ENCODE peak calls at places on chromosomes 7 and 10, in five cellular contexts. B, J, F, D and Q are unnamed samples.

GRCh38 chr7:39468841-39469240 is 97.4 kb upstream of the YAE1 start:
- DNase-seq in B (no peak), J (no peak), F (no peak), D (no peak), Q (no peak)

GRCh38 chr7:102270176-102270887 is 16.3 kb upstream of the SH2B2 start:
- DNase-seq in B (no peak), J (no peak), F (peak; percentile 58), D (no peak), Q (no peak)

GRCh38 chr7:103887050-103887449 is 102.4 kb downstream of the RELN start:
- DNase-seq in B (no peak), J (no peak), F (no peak), D (no peak), Q (no peak)

GRCh38 chr10:132974886-132975881 is 32.8 kb upstream of the CFAP46 start:
- DNase-seq in B (peak; percentile 28), J (no peak), F (no peak), D (no peak), Q (no peak)

GRCh38 chr7:75847707-75848106 is 31.1 kb upstream of the RHBDD2 start:
- DNase-seq in B (no peak), J (no peak), F (no peak), D (no peak), Q (peak; percentile 72)

GRCh38 chr10:115417585-115418265 is 324.6 kb downstream of the ATRNL1 start:
- DNase-seq in B (no peak), J (peak; percentile 49), F (no peak), D (no peak), Q (peak; percentile 33)

GRCh38 chr7:923108-924041 is 31.1 kb downstream of the ADAP1 start:
- DNase-seq in B (peak; percentile 78), J (peak; percentile 48), F (peak; percentile 88), D (peak; percentile 70), Q (peak; percentile 90)

GRCh38 chr10:75541411-75541810 is 110.0 kb downstream of the LRMDA start:
- DNase-seq in B (no peak), J (no peak), F (no peak), D (no peak), Q (no peak)

GRCh38 chr7:14892961-14893360 is 9.6 kb downstream of the DGKB start:
- DNase-seq in B (no peak), J (no peak), F (no peak), D (no peak), Q (no peak)

GRCh38 chr10:34156781-34157425 is 658.2 kb downstream of the PARD3 start:
- DNase-seq in B (no peak), J (peak; percentile 61), F (no peak), D (no peak), Q (no peak)

GRCh38 chr7:138000081-138000701 is 1.7 kb downstream of the CREB3L2 start:
- DNase-seq in B (peak; percentile 64), J (peak; percentile 98), F (peak; percentile 86), D (peak; percentile 33), Q (no peak)

GRCh38 chr7:87628780-87629569 is 777 bp downstream of the RUNDC3B start:
- DNase-seq in B (peak; percentile 57), J (no peak), F (no peak), D (peak; percentile 27), Q (no peak)

GRCh38 chr7:17706734-17707133 is 233.6 kb downstream of the SNX13 start:
- DNase-seq in B (no peak), J (peak; percentile 56), F (no peak), D (peak; percentile 42), Q (peak; percentile 63)

GRCh38 chr10:26662864-26663263 is 34.6 kb upstream of the PDSS1 start:
- DNase-seq in B (no peak), J (no peak), F (no peak), D (no peak), Q (no peak)

GRCh38 chr7:44189286-44189992 is at the start of gene GCK:
- DNase-seq in B (no peak), J (no peak), F (peak; percentile 41), D (no peak), Q (no peak)

GRCh38 chr7:44191171-44191570 is 1.9 kb upstream of the GCK start:
- DNase-seq in B (no peak), J (no peak), F (no peak), D (no peak), Q (no peak)

GRCh38 chr7:44187636-44188416 is 1.4 kb downstream of the GCK start:
- DNase-seq in B (no peak), J (no peak), F (peak; percentile 41), D (no peak), Q (no peak)

GRCh38 chr7:44188480-44189225 is 586 bp downstream of the GCK start:
- DNase-seq in B (no peak), J (no peak), F (peak; percentile 42), D (no peak), Q (no peak)

DNA sequence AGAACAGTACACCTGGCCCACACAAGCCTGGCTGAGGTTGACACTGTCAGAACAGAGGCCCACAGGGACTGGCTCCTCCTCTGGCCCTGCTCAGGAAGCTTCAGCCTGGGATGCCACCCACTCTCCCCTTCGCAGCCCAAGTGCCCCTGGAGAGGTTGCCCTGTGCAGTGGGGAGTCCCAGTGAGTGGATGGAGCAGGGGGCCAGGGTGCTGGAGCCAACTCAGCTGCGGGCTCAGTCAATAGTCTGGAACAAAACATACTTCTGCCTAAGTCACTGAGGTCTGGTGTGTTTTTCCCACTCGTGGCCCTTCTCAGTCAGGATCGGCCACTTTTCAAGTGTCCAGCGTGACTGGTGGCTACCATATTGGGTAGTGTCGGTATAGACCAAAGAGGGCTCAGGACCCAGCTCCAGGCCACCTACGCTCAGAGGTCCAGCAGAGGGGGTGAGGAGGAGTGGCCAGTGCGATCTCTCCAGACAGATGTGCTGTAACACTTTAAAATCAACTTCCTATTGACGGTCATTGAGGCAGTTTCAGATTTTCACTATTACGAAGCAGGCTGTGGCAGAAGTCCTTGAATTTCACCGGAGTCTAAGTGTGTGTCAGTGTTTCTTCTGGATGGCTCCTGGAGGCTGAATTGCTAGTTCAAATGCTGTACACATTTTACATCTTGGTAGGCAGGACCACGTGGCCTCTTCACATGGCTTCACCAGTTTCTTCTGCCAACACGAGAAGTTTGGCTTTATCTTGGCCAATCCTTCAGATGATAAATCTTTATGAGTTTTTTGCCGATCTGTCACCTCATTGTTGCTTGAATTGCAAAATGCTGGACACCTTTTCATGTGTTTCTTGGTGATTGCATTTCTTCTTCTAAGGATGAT is 994 bp upstream of the GCK start:
- DNase-seq in B (no peak), J (no peak), F (no peak), D (no peak), Q (no peak)
- H3K27ac ChIP-seq in B (no peak overlapping the region), J (no peak overlapping the region), F (no peak overlapping the region), D (no peak overlapping the region), Q (no peak overlapping the region)

GRCh38 chr7:130668258-130669050 is at the start of gene COPG2:
- DNase-seq in B (peak; percentile 92), J (peak; percentile 67), F (peak; percentile 88), D (peak; percentile 89), Q (peak; percentile 50)
- TF ChIP-seq CTCF in B (no peak), J (no peak), F (no peak), D (no peak), Q (no peak)

DNA sequence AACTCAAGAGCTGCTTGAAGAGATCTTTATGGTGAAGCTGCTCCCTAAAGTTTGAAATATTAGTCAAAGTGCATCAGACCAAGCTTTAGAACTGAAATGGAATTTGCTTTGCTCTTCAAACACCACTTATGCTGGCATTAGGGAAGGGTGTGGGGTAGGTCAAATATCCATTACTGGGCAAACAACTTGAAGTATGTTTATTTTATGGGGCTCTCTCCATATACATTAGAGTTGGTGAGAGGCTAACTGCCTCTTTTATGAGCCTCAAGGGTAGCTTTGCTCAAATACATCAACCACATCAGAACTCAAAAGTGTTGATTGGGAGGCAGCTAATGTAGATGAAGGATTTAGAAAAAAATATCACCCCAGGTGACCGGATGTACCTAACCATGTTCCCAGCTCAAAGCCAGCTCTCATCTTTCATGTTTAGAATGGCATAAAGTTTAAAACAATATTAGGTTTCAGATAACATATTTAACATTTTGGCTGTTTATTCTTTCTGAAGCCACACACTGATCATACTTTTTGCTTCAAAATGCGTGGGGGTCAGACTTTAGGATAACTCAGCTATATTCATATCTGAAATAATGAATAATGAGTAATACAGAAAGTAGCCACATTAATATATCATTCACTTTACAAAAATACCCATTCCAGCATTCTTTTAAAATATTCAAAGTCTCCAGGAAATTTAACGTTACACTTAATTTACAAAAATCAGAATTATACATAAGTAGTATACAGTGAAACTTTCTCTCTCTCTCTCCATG is 318.7 kb downstream of the PTEN start:
- DNase-seq in B (no peak), J (no peak), F (no peak), D (no peak), Q (no peak)
- H3K27ac ChIP-seq in B (no peak overlapping the region), J (no peak overlapping the region), F (no peak overlapping the region), D (no peak overlapping the region), Q (no peak overlapping the region)

DNA sequence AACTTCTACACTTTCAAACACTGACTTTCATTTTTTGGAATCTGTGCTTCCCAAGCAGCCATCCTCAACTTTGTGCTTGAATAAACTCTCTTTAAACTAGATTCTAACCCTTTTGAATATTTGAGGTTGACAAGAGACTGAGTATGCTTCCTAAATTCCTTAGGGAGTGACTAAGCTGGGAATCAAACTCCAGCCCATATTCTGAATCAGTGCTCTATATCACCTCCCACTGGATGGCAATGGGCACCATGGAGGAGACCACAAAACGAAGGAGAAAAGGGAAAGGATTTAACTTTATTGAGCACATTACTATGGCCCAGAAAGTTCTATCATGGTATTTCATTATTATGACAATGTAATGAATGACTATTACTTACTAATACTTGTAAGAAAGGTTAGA is 17.2 kb upstream of the SLC26A4 start:
- DNase-seq in B (no peak), J (peak; percentile 79), F (no peak), D (no peak), Q (no peak)
- TF ChIP-seq CTCF in B (no peak), J (peak; percentile 70), F (no peak), D (no peak), Q (no peak)

GRCh38 chr10:111525696-111526095 is 448.9 kb downstream of the ADRA2A start:
- DNase-seq in B (no peak), J (no peak), F (no peak), D (no peak), Q (no peak)
- H3K27ac ChIP-seq in B (no peak overlapping the region), J (no peak overlapping the region), F (no peak overlapping the region), D (no peak overlapping the region), Q (no peak overlapping the region)

DNA sequence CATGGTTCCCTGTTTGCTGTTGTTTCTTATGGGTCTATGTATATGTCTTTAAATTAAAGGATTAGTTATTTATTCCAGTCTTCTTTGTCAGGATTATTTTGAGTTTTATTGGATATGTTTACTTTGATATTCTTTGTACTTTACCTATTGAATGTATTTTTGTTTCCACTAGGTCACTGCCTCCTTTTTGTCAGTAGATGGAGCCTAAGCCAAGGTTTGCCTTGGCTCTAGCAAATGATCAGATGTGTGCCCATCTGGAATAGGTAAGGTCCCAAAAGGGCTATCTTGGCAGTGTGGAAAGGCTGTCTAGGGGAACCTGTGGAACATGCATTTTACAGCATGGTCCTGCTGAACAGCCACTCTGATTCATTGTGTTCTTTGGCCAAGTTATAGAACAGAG is 337.3 kb upstream of the GHITM start:
- DNase-seq in B (no peak), J (no peak), F (no peak), D (no peak), Q (no peak)
- TF ChIP-seq CTCF in B (no peak), J (no peak), F (no peak), D (no peak), Q (no peak)